ENCODE peak calls at places on chromosomes 6 and 20, in ten cellular contexts. One of them, this sample, is unnamed. For H3K9me3, the result is how much of the 10 kb centered on the place peaks cover.

GRCh38 chr6:125481056-125481455 is 179.3 kb upstream of the HDDC2 start:
- DNase-seq in CD8-positive, alpha-beta T cell: no peak
- DNase-seq in left ventricle myocardium inferior: no peak
- DNase-seq in Karpas-422: no peak
- DNase-seq in stomach: no peak
- DNase-seq in tibial nerve: no peak
- DNase-seq in IMR-90: no peak
- DNase-seq in left lung: no peak
- DNase-seq in neuronal stem cell: no peak
- DNase-seq in esophagus muscularis mucosa: no peak
- DNase-seq in this sample: no peak

GRCh38 chr6:143441680-143442359 is 8.7 kb downstream of the ADAT2 start:
- DNase-seq in CD8-positive, alpha-beta T cell: no peak
- DNase-seq in left ventricle myocardium inferior: no peak
- DNase-seq in Karpas-422: no peak
- DNase-seq in stomach: no peak
- DNase-seq in tibial nerve: no peak
- DNase-seq in IMR-90: peak
- DNase-seq in left lung: no peak
- DNase-seq in neuronal stem cell: no peak
- DNase-seq in esophagus muscularis mucosa: no peak
- DNase-seq in this sample: no peak

GRCh38 chr20:40663991-40664880 is 24.8 kb downstream of the MAFB start:
- DNase-seq in CD8-positive, alpha-beta T cell: no peak
- DNase-seq in left ventricle myocardium inferior: no peak
- DNase-seq in Karpas-422: no peak
- DNase-seq in stomach: no peak
- DNase-seq in tibial nerve: no peak
- DNase-seq in IMR-90: no peak
- DNase-seq in left lung: peak
- DNase-seq in neuronal stem cell: no peak
- DNase-seq in esophagus muscularis mucosa: no peak
- DNase-seq in this sample: no peak

GRCh38 chr6:68651018-68651985 is 16.2 kb downstream of the ADGRB3 start:
- DNase-seq in CD8-positive, alpha-beta T cell: no peak
- DNase-seq in left ventricle myocardium inferior: no peak
- DNase-seq in Karpas-422: no peak
- DNase-seq in stomach: no peak
- DNase-seq in tibial nerve: no peak
- DNase-seq in IMR-90: no peak
- DNase-seq in left lung: no peak
- DNase-seq in neuronal stem cell: no peak
- DNase-seq in esophagus muscularis mucosa: no peak
- DNase-seq in this sample: no peak

GRCh38 chr20:48864738-48865318 is 37.0 kb upstream of the PREX1 start:
- DNase-seq in CD8-positive, alpha-beta T cell: no peak
- DNase-seq in left ventricle myocardium inferior: no peak
- DNase-seq in Karpas-422: no peak
- DNase-seq in stomach: no peak
- DNase-seq in tibial nerve: no peak
- DNase-seq in IMR-90: no peak
- DNase-seq in left lung: no peak
- DNase-seq in neuronal stem cell: no peak
- DNase-seq in esophagus muscularis mucosa: no peak
- DNase-seq in this sample: no peak

GRCh38 chr6:135909737-135910387 is 58.4 kb downstream of the PDE7B start:
- DNase-seq in CD8-positive, alpha-beta T cell: peak
- DNase-seq in left ventricle myocardium inferior: no peak
- DNase-seq in Karpas-422: peak
- DNase-seq in stomach: peak
- DNase-seq in tibial nerve: peak
- DNase-seq in IMR-90: peak
- DNase-seq in left lung: no peak
- DNase-seq in neuronal stem cell: peak
- DNase-seq in esophagus muscularis mucosa: no peak
- DNase-seq in this sample: peak

GRCh38 chr6:141326426-141326825 is 806.3 kb upstream of the GJE1 start:
- DNase-seq in CD8-positive, alpha-beta T cell: no peak
- DNase-seq in left ventricle myocardium inferior: no peak
- DNase-seq in Karpas-422: no peak
- DNase-seq in stomach: no peak
- DNase-seq in tibial nerve: peak
- DNase-seq in IMR-90: peak
- DNase-seq in left lung: no peak
- DNase-seq in neuronal stem cell: no peak
- DNase-seq in esophagus muscularis mucosa: no peak
- DNase-seq in this sample: peak

GRCh38 chr20:56978475-56978874 is 288.0 kb downstream of the BMP7 start:
- DNase-seq in CD8-positive, alpha-beta T cell: no peak
- DNase-seq in left ventricle myocardium inferior: no peak
- DNase-seq in Karpas-422: no peak
- DNase-seq in stomach: no peak
- DNase-seq in tibial nerve: no peak
- DNase-seq in IMR-90: no peak
- DNase-seq in left lung: no peak
- DNase-seq in neuronal stem cell: no peak
- DNase-seq in esophagus muscularis mucosa: no peak
- DNase-seq in this sample: no peak

GRCh38 chr6:168607272-168608112 is 166.5 kb downstream of the SMOC2 start:
- DNase-seq in CD8-positive, alpha-beta T cell: no peak
- DNase-seq in left ventricle myocardium inferior: no peak
- DNase-seq in Karpas-422: no peak
- DNase-seq in stomach: no peak
- DNase-seq in tibial nerve: no peak
- DNase-seq in IMR-90: no peak
- DNase-seq in left lung: peak
- DNase-seq in neuronal stem cell: no peak
- DNase-seq in esophagus muscularis mucosa: no peak
- DNase-seq in this sample: no peak

GRCh38 chr20:21808863-21809664 is 103.6 kb downstream of the PAX1 start:
- DNase-seq in CD8-positive, alpha-beta T cell: no peak
- DNase-seq in left ventricle myocardium inferior: peak
- DNase-seq in Karpas-422: peak
- DNase-seq in stomach: peak
- DNase-seq in tibial nerve: peak
- DNase-seq in IMR-90: no peak
- DNase-seq in left lung: peak
- DNase-seq in neuronal stem cell: peak
- DNase-seq in esophagus muscularis mucosa: no peak
- DNase-seq in this sample: peak

GRCh38 chr20:57030611-57031600 is 235.5 kb downstream of the BMP7 start:
- DNase-seq in CD8-positive, alpha-beta T cell: no peak
- DNase-seq in left ventricle myocardium inferior: no peak
- DNase-seq in Karpas-422: no peak
- DNase-seq in stomach: no peak
- DNase-seq in tibial nerve: no peak
- DNase-seq in IMR-90: peak
- DNase-seq in left lung: no peak
- DNase-seq in neuronal stem cell: no peak
- DNase-seq in esophagus muscularis mucosa: no peak
- DNase-seq in this sample: no peak

GRCh38 chr20:63158845-63159244 is 57.1 kb downstream of the YTHDF1 start:
- DNase-seq in CD8-positive, alpha-beta T cell: no peak
- DNase-seq in left ventricle myocardium inferior: no peak
- DNase-seq in Karpas-422: no peak
- DNase-seq in stomach: no peak
- DNase-seq in tibial nerve: no peak
- DNase-seq in IMR-90: no peak
- DNase-seq in left lung: no peak
- DNase-seq in neuronal stem cell: no peak
- DNase-seq in esophagus muscularis mucosa: no peak
- DNase-seq in this sample: no peak

GRCh38 chr6:30826961-30827342 is 57.4 kb upstream of the DDR1 start:
- DNase-seq in CD8-positive, alpha-beta T cell: no peak
- DNase-seq in left ventricle myocardium inferior: no peak
- DNase-seq in Karpas-422: no peak
- DNase-seq in stomach: peak
- DNase-seq in tibial nerve: no peak
- DNase-seq in IMR-90: no peak
- DNase-seq in left lung: no peak
- DNase-seq in neuronal stem cell: no peak
- DNase-seq in esophagus muscularis mucosa: no peak
- DNase-seq in this sample: peak

GRCh38 chr6:157597461-157598312 is 216.7 kb downstream of the ZDHHC14 start:
- DNase-seq in CD8-positive, alpha-beta T cell: peak
- DNase-seq in left ventricle myocardium inferior: peak
- DNase-seq in Karpas-422: no peak
- DNase-seq in stomach: peak
- DNase-seq in tibial nerve: peak
- DNase-seq in IMR-90: no peak
- DNase-seq in left lung: no peak
- DNase-seq in neuronal stem cell: peak
- DNase-seq in esophagus muscularis mucosa: no peak
- DNase-seq in this sample: peak

GRCh38 chr6:44219053-44219814 is 2.5 kb downstream of the MYMX start:
- DNase-seq in CD8-positive, alpha-beta T cell: no peak
- DNase-seq in left ventricle myocardium inferior: peak
- DNase-seq in Karpas-422: peak
- DNase-seq in stomach: peak
- DNase-seq in tibial nerve: peak
- DNase-seq in IMR-90: peak
- DNase-seq in left lung: peak
- DNase-seq in neuronal stem cell: peak
- DNase-seq in esophagus muscularis mucosa: peak
- DNase-seq in this sample: peak

GRCh38 chr20:47201074-47201730 is 155.3 kb downstream of the ZMYND8 start:
- DNase-seq in CD8-positive, alpha-beta T cell: no peak
- DNase-seq in left ventricle myocardium inferior: no peak
- DNase-seq in Karpas-422: no peak
- DNase-seq in stomach: no peak
- DNase-seq in tibial nerve: no peak
- DNase-seq in IMR-90: no peak
- DNase-seq in left lung: no peak
- DNase-seq in neuronal stem cell: no peak
- DNase-seq in esophagus muscularis mucosa: no peak
- DNase-seq in this sample: no peak

GRCh38 chr6:106163446-106163965 is 77.4 kb downstream of the PRDM1 start:
- DNase-seq in CD8-positive, alpha-beta T cell: no peak
- DNase-seq in left ventricle myocardium inferior: no peak
- DNase-seq in Karpas-422: no peak
- DNase-seq in stomach: no peak
- DNase-seq in tibial nerve: no peak
- DNase-seq in IMR-90: peak
- DNase-seq in left lung: peak
- DNase-seq in neuronal stem cell: no peak
- DNase-seq in esophagus muscularis mucosa: no peak
- DNase-seq in this sample: no peak

GRCh38 chr20:51156796-51157119 is 133.9 kb upstream of the KCNG1 start:
- DNase-seq in CD8-positive, alpha-beta T cell: no peak
- DNase-seq in left ventricle myocardium inferior: no peak
- DNase-seq in Karpas-422: no peak
- DNase-seq in stomach: no peak
- DNase-seq in tibial nerve: no peak
- DNase-seq in IMR-90: no peak
- DNase-seq in left lung: no peak
- DNase-seq in neuronal stem cell: no peak
- DNase-seq in esophagus muscularis mucosa: no peak
- DNase-seq in this sample: no peak

DNA sequence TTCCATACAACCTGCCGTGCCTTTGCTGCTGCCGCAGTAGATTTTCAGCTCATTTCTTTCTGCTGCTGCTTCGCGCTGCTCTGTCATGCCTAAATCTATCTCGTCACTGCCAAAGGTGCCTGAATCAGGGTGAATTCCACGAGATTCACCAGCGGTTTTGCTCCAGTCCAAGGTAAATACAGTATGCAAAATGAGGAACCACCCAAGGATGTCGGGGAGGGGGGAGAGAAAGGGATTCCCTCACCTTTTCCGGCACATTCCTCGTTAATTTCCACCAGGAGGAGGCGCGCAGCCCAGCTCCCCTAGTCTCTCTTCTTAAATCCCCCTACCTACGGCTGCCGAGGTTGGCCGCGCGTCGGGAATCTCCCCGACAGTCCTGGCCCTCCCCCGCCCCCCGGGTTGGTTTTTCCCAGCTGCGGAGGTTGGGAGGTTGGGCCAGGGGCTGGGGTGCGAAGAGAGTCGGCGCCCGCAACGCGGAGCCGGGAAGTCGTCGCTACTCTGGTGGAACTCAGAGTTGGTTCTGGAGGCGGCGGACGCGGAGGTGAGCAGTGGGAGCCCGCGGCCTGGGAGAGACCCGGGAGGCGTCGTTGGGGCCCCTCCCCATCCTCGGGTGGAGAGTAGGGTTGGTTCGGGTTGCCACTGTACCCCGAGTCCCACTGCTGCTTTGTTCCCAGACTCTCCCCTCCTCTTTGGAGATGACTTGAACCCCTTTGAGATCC is at the start of gene TPBG:
- DNase-seq in CD8-positive, alpha-beta T cell: no peak
- DNase-seq in left ventricle myocardium inferior: peak
- DNase-seq in Karpas-422: no peak
- DNase-seq in stomach: peak
- DNase-seq in tibial nerve: peak
- DNase-seq in IMR-90: peak
- DNase-seq in left lung: peak
- DNase-seq in neuronal stem cell: peak
- DNase-seq in esophagus muscularis mucosa: no peak
- DNase-seq in this sample: peak
- H3K9me3 ChIP-seq in CD8-positive, alpha-beta T cell: under half
- H3K9me3 ChIP-seq in left ventricle myocardium inferior: under half
- H3K9me3 ChIP-seq in Karpas-422: under half
- H3K9me3 ChIP-seq in stomach: under half
- H3K9me3 ChIP-seq in tibial nerve: under half
- H3K9me3 ChIP-seq in IMR-90: under half
- H3K9me3 ChIP-seq in left lung: under half
- H3K9me3 ChIP-seq in neuronal stem cell: under half
- H3K9me3 ChIP-seq in esophagus muscularis mucosa: under half
- H3K9me3 ChIP-seq in this sample: under half

GRCh38 chr6:8655670-8656454 is 220.5 kb upstream of the SLC35B3 start:
- DNase-seq in CD8-positive, alpha-beta T cell: no peak
- DNase-seq in left ventricle myocardium inferior: no peak
- DNase-seq in Karpas-422: no peak
- DNase-seq in stomach: no peak
- DNase-seq in tibial nerve: no peak
- DNase-seq in IMR-90: no peak
- DNase-seq in left lung: no peak
- DNase-seq in neuronal stem cell: no peak
- DNase-seq in esophagus muscularis mucosa: no peak
- DNase-seq in this sample: no peak
- H3K4me3 ChIP-seq in CD8-positive, alpha-beta T cell: no peak
- H3K4me3 ChIP-seq in left ventricle myocardium inferior: no peak
- H3K4me3 ChIP-seq in Karpas-422: no peak
- H3K4me3 ChIP-seq in stomach: no peak
- H3K4me3 ChIP-seq in tibial nerve: no peak
- H3K4me3 ChIP-seq in IMR-90: no peak
- H3K4me3 ChIP-seq in left lung: no peak
- H3K4me3 ChIP-seq in neuronal stem cell: no peak
- H3K4me3 ChIP-seq in esophagus muscularis mucosa: no peak
- H3K4me3 ChIP-seq in this sample: no peak

GRCh38 chr6:35911871-35912653 is 8.8 kb downstream of the SRPK1 start:
- DNase-seq in CD8-positive, alpha-beta T cell: no peak
- DNase-seq in left ventricle myocardium inferior: no peak
- DNase-seq in Karpas-422: no peak
- DNase-seq in stomach: no peak
- DNase-seq in tibial nerve: no peak
- DNase-seq in IMR-90: peak
- DNase-seq in left lung: no peak
- DNase-seq in neuronal stem cell: no peak
- DNase-seq in esophagus muscularis mucosa: no peak
- DNase-seq in this sample: no peak
- H3K9me3 ChIP-seq in CD8-positive, alpha-beta T cell: under half
- H3K9me3 ChIP-seq in left ventricle myocardium inferior: under half
- H3K9me3 ChIP-seq in Karpas-422: under half
- H3K9me3 ChIP-seq in stomach: under half
- H3K9me3 ChIP-seq in tibial nerve: under half
- H3K9me3 ChIP-seq in IMR-90: under half
- H3K9me3 ChIP-seq in left lung: under half
- H3K9me3 ChIP-seq in neuronal stem cell: half or more
- H3K9me3 ChIP-seq in esophagus muscularis mucosa: under half
- H3K9me3 ChIP-seq in this sample: under half

GRCh38 chr20:36645998-36646397 is at the start of gene SLA2:
- DNase-seq in CD8-positive, alpha-beta T cell: peak
- DNase-seq in left ventricle myocardium inferior: no peak
- DNase-seq in Karpas-422: peak
- DNase-seq in stomach: peak
- DNase-seq in tibial nerve: no peak
- DNase-seq in IMR-90: no peak
- DNase-seq in left lung: peak
- DNase-seq in neuronal stem cell: no peak
- DNase-seq in esophagus muscularis mucosa: no peak
- DNase-seq in this sample: peak
- H3K4me3 ChIP-seq in CD8-positive, alpha-beta T cell: peak
- H3K4me3 ChIP-seq in left ventricle myocardium inferior: no peak
- H3K4me3 ChIP-seq in Karpas-422: no peak
- H3K4me3 ChIP-seq in stomach: peak
- H3K4me3 ChIP-seq in tibial nerve: no peak
- H3K4me3 ChIP-seq in IMR-90: no peak
- H3K4me3 ChIP-seq in left lung: peak
- H3K4me3 ChIP-seq in neuronal stem cell: no peak
- H3K4me3 ChIP-seq in esophagus muscularis mucosa: no peak
- H3K4me3 ChIP-seq in this sample: peak